ENCODE peak calls at places on chromosomes 6 and 20, in four cellular contexts. Y, R, L and S are unnamed samples.

GRCh38 chr20:23702021-23702420 is 13.2 kb upstream of the CST4 start:
- DNase-seq in Y (no peak), R (no peak), L (no peak), S (no peak)

GRCh38 chr6:98469146-98469545 is 365.2 kb upstream of the POU3F2 start:
- DNase-seq in Y (no peak), R (no peak), L (no peak), S (no peak)

GRCh38 chr20:34268851-34269668 is 27.8 kb downstream of the ASIP start:
- DNase-seq in Y (no peak), R (no peak), L (no peak), S (peak)

GRCh38 chr20:48760403-48760889 is 67.4 kb downstream of the PREX1 start:
- DNase-seq in Y (no peak), R (no peak), L (no peak), S (no peak)

GRCh38 chr20:93641-94040 is 6.2 kb downstream of the DEFB125 start:
- DNase-seq in Y (no peak), R (no peak), L (no peak), S (no peak)

GRCh38 chr20:57609842-57610167 is 10.4 kb downstream of the ZBP1 start:
- DNase-seq in Y (no peak), R (no peak), L (no peak), S (no peak)

GRCh38 chr6:159104163-159104885 is 59.5 kb upstream of the TAGAP start:
- DNase-seq in Y (peak), R (peak), L (peak), S (peak)

GRCh38 chr6:27678449-27678848 is 205.5 kb upstream of the ZNF184 start:
- DNase-seq in Y (no peak), R (no peak), L (no peak), S (no peak)

GRCh38 chr6:71879016-71879415 is 7.3 kb upstream of the RIMS1 start:
- DNase-seq in Y (no peak), R (no peak), L (no peak), S (no peak)

GRCh38 chr6:52993461-52993860 is 1.6 kb downstream of the GSTA4 start:
- DNase-seq in Y (no peak), R (no peak), L (no peak), S (no peak)

GRCh38 chr6:145349950-145350510 is 385.3 kb downstream of the EPM2A start:
- DNase-seq in Y (no peak), R (peak), L (no peak), S (no peak)

GRCh38 chr20:33914871-33915270 is 78.8 kb upstream of the RALY start:
- DNase-seq in Y (no peak), R (no peak), L (no peak), S (no peak)

GRCh38 chr6:149963212-149963461 is 606 bp upstream of the ULBP1 start:
- DNase-seq in Y (no peak), R (no peak), L (no peak), S (peak)

GRCh38 chr6:149960488-149960887 is 3.3 kb upstream of the ULBP1 start:
- DNase-seq in Y (no peak), R (no peak), L (no peak), S (no peak)

GRCh38 chr6:149962461-149963211 is 1.1 kb upstream of the ULBP1 start:
- DNase-seq in Y (peak), R (no peak), L (no peak), S (no peak)

GRCh38 chr6:149963462-149964242 is at the start of gene ULBP1:
- DNase-seq in Y (peak), R (peak), L (peak), S (peak)

GRCh38 chr6:149961728-149962425 is 1.9 kb upstream of the ULBP1 start:
- DNase-seq in Y (no peak), R (no peak), L (no peak), S (no peak)
- TF ChIP-seq CTCF in Y (no peak), R (peak), L (peak), S (no peak)

GRCh38 chr6:5998741-5999687 is 7.7 kb downstream of the NRN1 start:
- DNase-seq in Y (peak), R (peak), L (no peak), S (peak)
- TF ChIP-seq CTCF in Y (peak), R (no peak), L (peak), S (no peak)

DNA sequence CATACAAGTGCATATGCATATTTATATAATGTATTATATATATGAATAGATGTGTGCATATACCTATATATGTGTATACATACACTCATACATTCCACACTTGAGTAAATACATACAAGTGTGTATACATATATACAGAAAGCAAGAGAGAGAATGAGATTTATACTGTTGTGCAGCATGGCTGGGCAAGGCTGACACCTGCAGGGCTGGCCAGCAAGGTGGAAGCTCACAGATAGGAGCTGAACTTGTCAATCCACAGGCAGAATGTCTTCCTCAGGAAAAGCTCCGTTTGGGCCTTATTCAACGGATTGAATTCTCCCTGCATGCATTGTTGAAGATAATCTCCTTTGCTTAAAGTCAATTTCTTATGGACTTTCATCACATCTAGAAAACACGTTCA is 256.7 kb downstream of the ZNF217 start:
- DNase-seq in Y (no peak), R (no peak), L (no peak), S (no peak)
- TF ChIP-seq CTCF in Y (no peak), R (no peak), L (no peak), S (no peak)

DNA sequence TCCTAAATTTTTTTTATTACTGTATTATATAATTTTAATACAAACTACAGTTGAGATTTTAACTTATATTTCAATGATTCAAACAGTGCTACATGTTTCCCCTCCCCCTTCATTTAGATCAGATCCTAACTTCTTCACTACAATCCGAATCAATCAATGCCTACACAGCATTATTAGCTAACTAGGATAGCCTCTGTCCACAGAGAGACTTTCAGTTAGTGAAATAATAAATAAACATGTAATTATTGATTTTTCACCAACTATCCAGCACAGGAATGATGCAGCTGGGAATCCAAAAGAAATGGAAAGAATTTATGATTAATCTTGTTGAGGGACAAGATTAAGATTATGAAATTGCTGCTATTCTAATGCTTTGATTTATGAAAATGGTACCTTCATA is 163.7 kb downstream of the PHF3 start:
- DNase-seq in Y (no peak), R (no peak), L (no peak), S (no peak)
- TF ChIP-seq CTCF in Y (no peak), R (no peak), L (no peak), S (no peak)

GRCh38 chr6:126335210-126335609 is 4.7 kb upstream of the CENPW start:
- DNase-seq in Y (no peak), R (no peak), L (no peak), S (no peak)
- TF ChIP-seq CTCF in Y (no peak), R (peak), L (no peak), S (no peak)

GRCh38 chr6:76770166-76770565 is 693.1 kb downstream of the HTR1B start:
- DNase-seq in Y (no peak), R (no peak), L (no peak), S (no peak)
- TF ChIP-seq CTCF in Y (no peak), R (no peak), L (no peak), S (no peak)

DNA sequence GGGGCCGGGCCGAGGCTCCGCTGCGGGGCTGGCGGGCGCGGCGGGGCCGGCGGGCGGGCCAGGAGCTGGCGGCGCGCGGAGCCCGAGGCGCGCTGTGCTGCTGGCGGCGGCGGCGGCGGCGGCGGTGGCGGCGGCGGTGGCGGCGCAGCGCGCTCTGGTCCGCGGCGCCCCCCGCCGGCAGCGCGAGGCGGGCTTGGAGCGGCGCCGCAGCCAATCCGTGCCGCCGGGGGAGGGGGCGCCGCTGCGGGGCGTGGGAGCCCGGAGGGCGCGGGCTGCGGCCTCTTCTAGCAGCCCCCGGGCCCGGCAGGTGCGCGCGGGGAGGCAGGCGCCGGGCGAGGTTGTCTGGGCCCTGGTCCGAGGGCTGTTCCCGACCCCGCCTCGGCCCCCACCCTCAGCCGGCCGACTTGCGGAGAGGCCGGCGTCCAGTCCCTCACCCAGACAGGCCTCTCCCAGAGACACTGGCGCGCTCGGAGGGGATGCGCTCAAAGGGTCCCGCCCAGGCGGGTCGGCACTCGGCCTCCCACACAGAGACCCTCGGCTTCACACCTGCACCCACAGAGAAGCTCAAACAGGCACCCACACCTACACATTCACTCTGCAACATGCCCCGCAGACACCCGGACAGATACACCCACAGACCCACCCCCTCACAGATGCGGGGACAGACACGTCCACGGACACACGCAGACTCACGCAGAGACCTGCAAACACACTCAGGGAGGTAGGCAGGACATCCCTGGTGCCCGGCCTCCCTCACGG is at the start of gene RIMS4:
- DNase-seq in Y (no peak), R (peak), L (no peak), S (peak)
- TF ChIP-seq CTCF in Y (no peak), R (no peak), L (no peak), S (no peak)

DNA sequence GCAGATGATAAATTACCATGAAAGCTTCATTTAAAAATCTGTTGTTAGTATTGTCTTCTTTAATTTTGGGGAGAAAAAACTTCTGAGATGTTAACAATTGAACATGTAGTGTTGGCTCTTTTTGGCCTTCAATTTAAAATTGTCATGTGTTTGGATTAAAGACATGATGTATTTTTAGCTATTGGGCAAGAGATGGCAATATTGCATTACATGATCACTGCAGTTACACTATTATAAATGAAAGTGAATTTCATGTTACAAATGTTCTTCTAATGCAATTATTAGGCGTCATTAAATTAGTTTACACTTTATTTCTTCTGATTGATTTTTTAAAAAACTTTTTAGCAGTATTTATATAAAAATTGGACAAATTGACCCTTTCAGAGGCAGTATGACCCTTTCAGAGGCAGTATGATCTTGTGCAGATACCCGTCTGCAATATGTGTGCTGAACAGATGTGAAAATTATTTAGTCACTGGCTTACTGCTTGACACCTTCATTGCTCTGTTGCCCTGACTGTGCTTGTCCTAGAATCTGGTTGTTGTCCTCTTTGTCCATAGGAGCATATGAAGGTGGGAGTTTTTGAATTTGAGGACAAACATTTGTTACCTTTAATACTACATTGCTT is 25.8 kb downstream of the CDKAL1 start:
- DNase-seq in Y (no peak), R (no peak), L (no peak), S (no peak)
- TF ChIP-seq CTCF in Y (no peak), R (peak), L (peak), S (no peak)

GRCh38 chr6:152804150-152804549 is 53.6 kb downstream of the VIP start:
- DNase-seq in Y (no peak), R (no peak), L (no peak), S (no peak)
- TF ChIP-seq CTCF in Y (no peak), R (no peak), L (no peak), S (no peak)

DNA sequence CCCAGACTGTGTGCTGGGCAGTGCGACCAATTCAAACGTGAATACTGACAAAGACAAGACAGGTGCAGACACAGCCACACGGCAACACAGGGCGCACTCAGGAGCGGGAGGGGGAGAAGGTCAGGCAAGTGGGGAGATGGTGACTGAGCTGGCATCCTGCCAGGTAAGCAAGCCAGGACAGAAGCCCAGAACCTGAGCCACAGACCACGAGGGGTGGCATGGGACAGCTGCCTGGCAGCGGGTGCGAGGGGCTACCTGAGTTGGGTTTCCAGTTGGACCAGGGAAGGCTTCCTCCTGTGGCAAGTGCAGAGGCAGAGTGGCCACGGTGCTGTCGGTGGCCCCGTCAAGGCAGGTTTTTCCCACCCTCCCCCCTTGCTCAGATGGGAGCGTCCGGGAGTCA is 215.2 kb upstream of the ARID1B start:
- DNase-seq in Y (no peak), R (no peak), L (no peak), S (no peak)
- TF ChIP-seq CTCF in Y (no peak), R (no peak), L (no peak), S (no peak)